ENCODE peak calls at places on chromosomes 2 and 18, in five cellular contexts. One of them, this sample, is unnamed.

GRCh38 chr2:196478588-196478987 is 160.9 kb upstream of the CCDC150 start:
- DNase-seq in choroid plexus epithelial cell: no peak
- DNase-seq in CD4-positive, alpha-beta T cell: no peak
- DNase-seq in left ventricle myocardium inferior: no peak
- DNase-seq in IMR-90: no peak
- DNase-seq in this sample: no peak

GRCh38 chr2:230011617-230012016 is 57.1 kb downstream of the SLC16A14 start:
- DNase-seq in CD4-positive, alpha-beta T cell: no peak
- DNase-seq in IMR-90: peak
- DNase-seq in left ventricle myocardium inferior: no peak
- DNase-seq in choroid plexus epithelial cell: peak
- DNase-seq in this sample: no peak

GRCh38 chr2:69975136-69975852 is 13.9 kb upstream of the ASPRV1 start:
- DNase-seq in choroid plexus epithelial cell: no peak
- DNase-seq in CD4-positive, alpha-beta T cell: no peak
- DNase-seq in IMR-90: no peak
- DNase-seq in left ventricle myocardium inferior: no peak
- DNase-seq in this sample: no peak

GRCh38 chr18:75727479-75727878 is 300.0 kb upstream of the SMIM21 start:
- DNase-seq in left ventricle myocardium inferior: peak
- DNase-seq in choroid plexus epithelial cell: peak
- DNase-seq in IMR-90: peak
- DNase-seq in CD4-positive, alpha-beta T cell: no peak
- DNase-seq in this sample: peak

GRCh38 chr18:24063121-24063731 is 48.7 kb downstream of the TTC39C start:
- DNase-seq in CD4-positive, alpha-beta T cell: no peak
- DNase-seq in IMR-90: peak
- DNase-seq in choroid plexus epithelial cell: peak
- DNase-seq in left ventricle myocardium inferior: no peak
- DNase-seq in this sample: no peak

GRCh38 chr18:23133860-23134779 is 1.2 kb upstream of the CABLES1 start:
- DNase-seq in choroid plexus epithelial cell: no peak
- DNase-seq in left ventricle myocardium inferior: no peak
- DNase-seq in CD4-positive, alpha-beta T cell: no peak
- DNase-seq in IMR-90: no peak
- DNase-seq in this sample: no peak

GRCh38 chr18:57585846-57586242 is 658 bp downstream of the FECH start:
- DNase-seq in left ventricle myocardium inferior: no peak
- DNase-seq in CD4-positive, alpha-beta T cell: no peak
- DNase-seq in IMR-90: no peak
- DNase-seq in choroid plexus epithelial cell: peak
- DNase-seq in this sample: no peak

GRCh38 chr2:146806295-146807005 is 1038.4 kb upstream of the ACVR2A start:
- DNase-seq in choroid plexus epithelial cell: peak
- DNase-seq in left ventricle myocardium inferior: no peak
- DNase-seq in CD4-positive, alpha-beta T cell: no peak
- DNase-seq in IMR-90: peak
- DNase-seq in this sample: no peak

GRCh38 chr2:161775971-161776370 is 151.8 kb downstream of the SLC4A10 start:
- DNase-seq in CD4-positive, alpha-beta T cell: no peak
- DNase-seq in left ventricle myocardium inferior: no peak
- DNase-seq in IMR-90: no peak
- DNase-seq in choroid plexus epithelial cell: no peak
- DNase-seq in this sample: no peak

GRCh38 chr2:75605770-75606535 is 40.6 kb upstream of the MRPL19 start:
- DNase-seq in choroid plexus epithelial cell: peak
- DNase-seq in CD4-positive, alpha-beta T cell: no peak
- DNase-seq in left ventricle myocardium inferior: no peak
- DNase-seq in IMR-90: peak
- DNase-seq in this sample: no peak

GRCh38 chr2:14137643-14138042 is 494.9 kb upstream of the LRATD1 start:
- DNase-seq in left ventricle myocardium inferior: no peak
- DNase-seq in IMR-90: no peak
- DNase-seq in choroid plexus epithelial cell: peak
- DNase-seq in CD4-positive, alpha-beta T cell: no peak
- DNase-seq in this sample: no peak

GRCh38 chr2:101173707-101174295 is 22.6 kb upstream of the TBC1D8 start:
- DNase-seq in IMR-90: no peak
- DNase-seq in left ventricle myocardium inferior: no peak
- DNase-seq in choroid plexus epithelial cell: no peak
- DNase-seq in CD4-positive, alpha-beta T cell: no peak
- DNase-seq in this sample: no peak

GRCh38 chr2:67797801-67798535 is 264.8 kb downstream of the C1D start:
- DNase-seq in IMR-90: peak
- DNase-seq in left ventricle myocardium inferior: no peak
- DNase-seq in choroid plexus epithelial cell: peak
- DNase-seq in CD4-positive, alpha-beta T cell: no peak
- DNase-seq in this sample: no peak

GRCh38 chr2:158633261-158633660 is 161.9 kb upstream of the DAPL1 start:
- DNase-seq in left ventricle myocardium inferior: no peak
- DNase-seq in CD4-positive, alpha-beta T cell: no peak
- DNase-seq in choroid plexus epithelial cell: no peak
- DNase-seq in IMR-90: no peak
- DNase-seq in this sample: no peak

GRCh38 chr2:164896634-164897033 is 55.0 kb upstream of the COBLL1 start:
- DNase-seq in choroid plexus epithelial cell: peak
- DNase-seq in left ventricle myocardium inferior: no peak
- DNase-seq in IMR-90: peak
- DNase-seq in CD4-positive, alpha-beta T cell: no peak
- DNase-seq in this sample: no peak

GRCh38 chr2:209209943-209210342 is 213.9 kb upstream of the MAP2 start:
- DNase-seq in choroid plexus epithelial cell: no peak
- DNase-seq in CD4-positive, alpha-beta T cell: no peak
- DNase-seq in IMR-90: no peak
- DNase-seq in left ventricle myocardium inferior: no peak
- DNase-seq in this sample: no peak

GRCh38 chr2:232434563-232435374 is 21.2 kb upstream of the ALPI start:
- DNase-seq in CD4-positive, alpha-beta T cell: no peak
- DNase-seq in choroid plexus epithelial cell: no peak
- DNase-seq in IMR-90: no peak
- DNase-seq in left ventricle myocardium inferior: no peak
- DNase-seq in this sample: no peak

GRCh38 chr2:38751043-38751846 is at the start of gene SRSF7:
- DNase-seq in left ventricle myocardium inferior: peak
- DNase-seq in choroid plexus epithelial cell: peak
- DNase-seq in CD4-positive, alpha-beta T cell: peak
- DNase-seq in IMR-90: peak
- DNase-seq in this sample: peak

GRCh38 chr2:147689510-147689909 is 155.3 kb upstream of the ACVR2A start:
- DNase-seq in left ventricle myocardium inferior: no peak
- DNase-seq in choroid plexus epithelial cell: no peak
- DNase-seq in CD4-positive, alpha-beta T cell: no peak
- DNase-seq in IMR-90: no peak
- DNase-seq in this sample: no peak

GRCh38 chr2:24104906-24105305 is 18.2 kb downstream of the PFN4 start:
- DNase-seq in IMR-90: no peak
- DNase-seq in choroid plexus epithelial cell: no peak
- DNase-seq in left ventricle myocardium inferior: no peak
- DNase-seq in CD4-positive, alpha-beta T cell: no peak
- DNase-seq in this sample: no peak

GRCh38 chr18:35303610-35304009 is 13.6 kb upstream of the ZSCAN30 start:
- DNase-seq in left ventricle myocardium inferior: no peak
- DNase-seq in IMR-90: no peak
- DNase-seq in CD4-positive, alpha-beta T cell: no peak
- DNase-seq in choroid plexus epithelial cell: no peak
- DNase-seq in this sample: no peak

GRCh38 chr2:152740743-152741328 is 22.4 kb downstream of the ARL6IP6 start:
- DNase-seq in choroid plexus epithelial cell: peak
- DNase-seq in CD4-positive, alpha-beta T cell: no peak
- DNase-seq in IMR-90: peak
- DNase-seq in left ventricle myocardium inferior: no peak
- DNase-seq in this sample: no peak

GRCh38 chr2:101330253-101330921 is 21.9 kb upstream of the RNF149 start:
- DNase-seq in left ventricle myocardium inferior: peak
- DNase-seq in CD4-positive, alpha-beta T cell: no peak
- DNase-seq in choroid plexus epithelial cell: no peak
- DNase-seq in IMR-90: no peak
- DNase-seq in this sample: no peak

GRCh38 chr2:160940699-160941098 is 219.5 kb upstream of the TANK start:
- DNase-seq in choroid plexus epithelial cell: peak
- DNase-seq in left ventricle myocardium inferior: no peak
- DNase-seq in CD4-positive, alpha-beta T cell: no peak
- DNase-seq in IMR-90: peak
- DNase-seq in this sample: no peak

GRCh38 chr18:10518595-10519273 is 7.1 kb upstream of the NAPG start:
- DNase-seq in choroid plexus epithelial cell: peak
- DNase-seq in IMR-90: peak
- DNase-seq in CD4-positive, alpha-beta T cell: no peak
- DNase-seq in left ventricle myocardium inferior: peak
- DNase-seq in this sample: no peak

GRCh38 chr2:46276652-46277051 is 20.6 kb upstream of the EPAS1 start:
- DNase-seq in CD4-positive, alpha-beta T cell: no peak
- DNase-seq in choroid plexus epithelial cell: peak
- DNase-seq in IMR-90: peak
- DNase-seq in left ventricle myocardium inferior: no peak
- DNase-seq in this sample: no peak
- TF ChIP-seq CTCF in CD4-positive, alpha-beta T cell: no peak
- TF ChIP-seq CTCF in choroid plexus epithelial cell: peak
- TF ChIP-seq CTCF in IMR-90: peak
- TF ChIP-seq CTCF in left ventricle myocardium inferior: peak
- TF ChIP-seq CTCF in this sample: no peak

DNA sequence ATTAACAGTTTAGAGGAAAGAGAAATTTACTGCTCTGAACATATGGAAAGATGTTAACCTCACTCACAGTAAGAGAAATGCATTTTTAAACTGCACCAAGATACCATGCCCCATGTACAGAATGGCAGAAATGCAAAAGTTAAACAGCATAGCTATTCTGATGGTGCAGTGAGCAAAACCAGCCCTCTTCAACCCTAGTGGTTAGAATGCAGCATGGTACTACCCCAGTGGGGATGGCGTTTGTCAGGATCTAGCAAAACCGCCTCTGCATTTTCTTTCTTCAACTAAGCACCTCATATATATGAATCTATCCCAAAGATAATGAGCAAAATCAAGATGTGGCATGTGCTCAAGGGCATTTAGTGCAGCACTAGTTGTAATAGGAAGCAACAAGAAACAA is 98.0 kb downstream of the MGAT5 start:
- DNase-seq in left ventricle myocardium inferior: no peak
- DNase-seq in IMR-90: no peak
- DNase-seq in choroid plexus epithelial cell: no peak
- DNase-seq in CD4-positive, alpha-beta T cell: no peak
- DNase-seq in this sample: no peak
- TF ChIP-seq CTCF in left ventricle myocardium inferior: no peak
- TF ChIP-seq CTCF in IMR-90: no peak
- TF ChIP-seq CTCF in choroid plexus epithelial cell: no peak
- TF ChIP-seq CTCF in CD4-positive, alpha-beta T cell: no peak
- TF ChIP-seq CTCF in this sample: no peak

GRCh38 chr2:241391892-241392665 is 36.0 kb downstream of the FARP2 start:
- DNase-seq in CD4-positive, alpha-beta T cell: no peak
- DNase-seq in IMR-90: peak
- DNase-seq in left ventricle myocardium inferior: no peak
- DNase-seq in choroid plexus epithelial cell: peak
- DNase-seq in this sample: no peak
- TF ChIP-seq CTCF in CD4-positive, alpha-beta T cell: peak
- TF ChIP-seq CTCF in IMR-90: peak
- TF ChIP-seq CTCF in left ventricle myocardium inferior: peak
- TF ChIP-seq CTCF in choroid plexus epithelial cell: peak
- TF ChIP-seq CTCF in this sample: no peak

GRCh38 chr2:236687296-236687955 is 117.8 kb downstream of the ACKR3 start:
- DNase-seq in CD4-positive, alpha-beta T cell: no peak
- DNase-seq in choroid plexus epithelial cell: no peak
- DNase-seq in IMR-90: no peak
- DNase-seq in left ventricle myocardium inferior: no peak
- DNase-seq in this sample: no peak

GRCh38 chr2:236682651-236683422 is 113.2 kb downstream of the ACKR3 start:
- DNase-seq in choroid plexus epithelial cell: no peak
- DNase-seq in IMR-90: no peak
- DNase-seq in CD4-positive, alpha-beta T cell: no peak
- DNase-seq in left ventricle myocardium inferior: peak
- DNase-seq in this sample: no peak

GRCh38 chr2:236685979-236686520 is 116.4 kb downstream of the ACKR3 start:
- DNase-seq in CD4-positive, alpha-beta T cell: no peak
- DNase-seq in choroid plexus epithelial cell: no peak
- DNase-seq in IMR-90: no peak
- DNase-seq in left ventricle myocardium inferior: no peak
- DNase-seq in this sample: no peak

GRCh38 chr2:236685361-236685760 is 115.7 kb downstream of the ACKR3 start:
- DNase-seq in left ventricle myocardium inferior: no peak
- DNase-seq in choroid plexus epithelial cell: no peak
- DNase-seq in CD4-positive, alpha-beta T cell: no peak
- DNase-seq in IMR-90: no peak
- DNase-seq in this sample: no peak

GRCh38 chr2:236684534-236685256 is 115.1 kb downstream of the ACKR3 start:
- DNase-seq in choroid plexus epithelial cell: no peak
- DNase-seq in left ventricle myocardium inferior: no peak
- DNase-seq in CD4-positive, alpha-beta T cell: no peak
- DNase-seq in IMR-90: no peak
- DNase-seq in this sample: no peak
- TF ChIP-seq CTCF in choroid plexus epithelial cell: no peak
- TF ChIP-seq CTCF in left ventricle myocardium inferior: no peak
- TF ChIP-seq CTCF in CD4-positive, alpha-beta T cell: no peak
- TF ChIP-seq CTCF in IMR-90: no peak
- TF ChIP-seq CTCF in this sample: no peak

GRCh38 chr2:233448220-233448559 is 93.9 kb downstream of the DGKD start:
- DNase-seq in left ventricle myocardium inferior: no peak
- DNase-seq in IMR-90: no peak
- DNase-seq in CD4-positive, alpha-beta T cell: no peak
- DNase-seq in choroid plexus epithelial cell: peak
- DNase-seq in this sample: no peak
- TF ChIP-seq CTCF in left ventricle myocardium inferior: peak
- TF ChIP-seq CTCF in IMR-90: peak
- TF ChIP-seq CTCF in CD4-positive, alpha-beta T cell: no peak
- TF ChIP-seq CTCF in choroid plexus epithelial cell: peak
- TF ChIP-seq CTCF in this sample: no peak

DNA sequence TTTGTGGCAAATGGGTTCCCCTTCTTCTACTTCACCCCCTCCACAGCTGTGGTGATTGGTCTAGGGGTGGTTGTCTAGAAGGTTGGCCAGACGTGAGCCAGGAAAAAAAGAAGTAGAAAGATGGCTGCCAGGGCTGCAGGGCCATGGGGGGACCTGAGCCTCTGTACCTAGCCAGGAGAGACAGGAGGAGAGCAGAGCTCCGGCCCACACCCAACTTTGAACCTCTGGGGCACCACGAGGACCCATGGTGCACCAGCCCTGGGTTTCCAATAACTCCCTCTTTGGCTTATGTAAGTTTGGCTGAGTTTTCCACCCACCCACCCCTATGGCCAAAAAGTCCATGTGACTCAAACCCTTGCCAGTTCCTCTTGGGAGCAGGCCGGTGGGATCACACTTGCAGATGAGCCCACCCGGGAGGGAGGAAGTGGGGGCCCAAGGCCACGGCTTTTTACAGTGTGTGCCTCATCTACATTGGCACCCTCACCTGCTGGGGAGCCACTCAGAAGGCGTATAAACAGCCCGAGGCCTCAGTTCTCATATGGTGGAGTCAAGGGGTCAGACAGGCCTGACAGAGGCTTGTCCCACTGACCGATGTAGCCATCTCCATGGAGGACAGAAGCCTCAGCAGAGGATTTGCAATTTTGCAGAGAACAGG is 293.1 kb upstream of the HDAC4 start:
- DNase-seq in IMR-90: no peak
- DNase-seq in left ventricle myocardium inferior: no peak
- DNase-seq in choroid plexus epithelial cell: no peak
- DNase-seq in CD4-positive, alpha-beta T cell: no peak
- DNase-seq in this sample: no peak
- TF ChIP-seq CTCF in IMR-90: no peak
- TF ChIP-seq CTCF in left ventricle myocardium inferior: no peak
- TF ChIP-seq CTCF in choroid plexus epithelial cell: no peak
- TF ChIP-seq CTCF in CD4-positive, alpha-beta T cell: no peak
- TF ChIP-seq CTCF in this sample: no peak